ENCODE peak calls at places on chromosomes 6 and 20, in four cellular contexts. R is IMR-90, Q is gastrocnemius medialis, W is cardiac muscle cell. Z is an unnamed sample.

GRCh38 chr6:139240161-139241010 is 51.4 kb downstream of the TXLNB start:
- DNase-seq in R (peak), Q (no peak), W (peak), Z (no peak)

GRCh38 chr20:47278907-47279348 is 77.6 kb downstream of the ZMYND8 start:
- DNase-seq in R (peak), Q (no peak), W (peak), Z (no peak)

GRCh38 chr20:41136695-41137411 is 490 bp upstream of the PLCG1 start:
- DNase-seq in R (peak), Q (peak), W (peak), Z (peak)

GRCh38 chr6:113049190-113049589 is 702.1 kb downstream of the RFPL4B start:
- DNase-seq in R (peak), Q (no peak), W (no peak), Z (no peak)

GRCh38 chr6:71349395-71349794 is 60.8 kb downstream of the OGFRL1 start:
- DNase-seq in R (peak), Q (no peak), W (peak), Z (no peak)

GRCh38 chr6:12436224-12436623 is 146.1 kb downstream of the EDN1 start:
- DNase-seq in R (no peak), Q (no peak), W (no peak), Z (no peak)

GRCh38 chr6:133707456-133707855 is 181.5 kb upstream of the TCF21 start:
- DNase-seq in R (peak), Q (no peak), W (peak), Z (no peak)

GRCh38 chr6:99434702-99435530 is 9.8 kb upstream of the PNISR start:
- DNase-seq in R (peak), Q (no peak), W (peak), Z (no peak)

GRCh38 chr6:32386040-32386439 is 14.3 kb upstream of the TSBP1 start:
- DNase-seq in R (no peak), Q (no peak), W (no peak), Z (no peak)

GRCh38 chr6:128394171-128394570 is 126.2 kb downstream of the PTPRK start:
- DNase-seq in R (peak), Q (no peak), W (no peak), Z (no peak)

GRCh38 chr6:79064635-79065034 is 13.4 kb downstream of the PHIP start:
- DNase-seq in R (no peak), Q (no peak), W (no peak), Z (no peak)

GRCh38 chr6:34575326-34575725 is 19.2 kb upstream of the SPDEF start:
- DNase-seq in R (no peak), Q (no peak), W (no peak), Z (no peak)

GRCh38 chr6:91664327-91664959 is 1077.6 kb upstream of the MAP3K7 start:
- DNase-seq in R (no peak), Q (no peak), W (no peak), Z (no peak)

GRCh38 chr6:45351076-45351475 is 22.9 kb downstream of the RUNX2 start:
- DNase-seq in R (no peak), Q (no peak), W (no peak), Z (no peak)

GRCh38 chr20:14861028-14861699 is 523.8 kb upstream of the FLRT3 start:
- DNase-seq in R (no peak), Q (no peak), W (no peak), Z (no peak)

GRCh38 chr6:163945813-163946212 is 531.3 kb downstream of the QKI start:
- DNase-seq in R (no peak), Q (no peak), W (no peak), Z (no peak)

GRCh38 chr6:162963861-162964260 is 236.1 kb downstream of the PACRG start:
- DNase-seq in R (no peak), Q (no peak), W (no peak), Z (no peak)

GRCh38 chr20:36435799-36436541 is 105.3 kb upstream of the MYL9 start:
- DNase-seq in R (peak), Q (peak), W (peak), Z (peak)

GRCh38 chr6:44805239-44805849 is 417.8 kb downstream of the CDC5L start:
- DNase-seq in R (peak), Q (no peak), W (peak), Z (no peak)

GRCh38 chr6:20840675-20841074 is 306.4 kb downstream of the CDKAL1 start:
- DNase-seq in R (peak), Q (no peak), W (peak), Z (no peak)

GRCh38 chr20:22470620-22471026 is 113.7 kb downstream of the FOXA2 start:
- DNase-seq in R (no peak), Q (no peak), W (no peak), Z (no peak)

GRCh38 chr20:22462975-22463914 is 121.1 kb downstream of the FOXA2 start:
- DNase-seq in R (no peak), Q (no peak), W (peak), Z (no peak)

GRCh38 chr20:22464312-22465003 is 119.9 kb downstream of the FOXA2 start:
- DNase-seq in R (no peak), Q (no peak), W (no peak), Z (no peak)

GRCh38 chr20:22465622-22466446 is 118.5 kb downstream of the FOXA2 start:
- DNase-seq in R (no peak), Q (no peak), W (no peak), Z (no peak)

DNA sequence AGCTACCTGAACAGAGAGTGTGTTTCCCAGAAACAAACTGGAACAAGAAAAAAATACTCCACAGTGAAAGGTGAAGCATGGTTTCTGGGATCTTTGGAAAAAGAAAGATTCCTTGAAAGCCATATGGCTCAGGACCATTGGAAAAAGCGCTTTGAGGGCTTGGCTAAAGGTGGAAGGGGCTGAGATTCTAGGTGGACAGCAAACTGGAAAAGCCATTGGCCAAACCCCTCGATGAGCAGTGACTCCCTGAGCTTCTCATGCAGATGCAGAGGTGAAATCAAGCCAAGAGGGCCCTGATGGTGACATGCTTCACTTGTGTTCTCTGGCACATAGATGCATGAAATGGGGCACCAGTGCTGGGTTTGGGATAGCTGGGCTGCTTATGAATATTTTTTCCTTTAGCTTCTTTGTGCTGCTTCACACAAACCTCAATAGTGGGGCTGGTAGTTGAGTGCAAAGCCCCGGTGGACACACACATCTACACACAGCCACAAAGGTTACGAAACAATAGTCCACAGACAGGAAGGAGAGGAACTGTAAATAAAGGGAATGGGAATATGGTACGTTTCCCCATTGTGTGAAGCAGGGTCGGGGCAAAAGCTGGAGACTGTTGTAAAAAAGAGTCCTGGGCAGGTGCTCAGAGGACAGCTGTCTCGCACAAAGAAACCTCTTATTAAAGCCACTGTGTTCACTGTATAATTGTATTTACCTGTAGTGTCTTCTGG is 117.8 kb downstream of the FOXA2 start:
- DNase-seq in R (no peak), Q (no peak), W (no peak), Z (no peak)
- H3K27ac ChIP-seq in R (no peak), Q (no peak), W (no peak), Z (no peak)

DNA sequence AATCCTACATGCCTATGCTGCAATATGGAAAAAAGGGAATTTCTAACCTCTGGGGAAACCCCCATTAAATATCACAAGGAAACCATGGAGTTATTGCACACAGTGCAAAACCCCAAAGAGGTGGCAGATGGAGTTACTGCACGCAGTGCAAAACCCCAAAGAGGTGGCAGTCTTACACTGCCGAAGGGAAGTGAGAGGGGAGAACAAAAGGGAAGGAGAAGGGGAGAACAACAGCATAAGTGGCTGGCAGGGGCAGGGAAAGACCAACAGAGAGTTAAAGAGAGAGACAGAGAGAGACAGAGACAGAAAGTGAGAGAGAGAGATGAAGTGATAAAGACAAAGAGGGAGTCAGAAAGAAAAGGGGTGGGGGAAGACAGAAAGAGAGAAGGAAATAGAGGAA is 43.8 kb upstream of the EIF2S2 start:
- DNase-seq in R (no peak), Q (no peak), W (no peak), Z (no peak)
- H3K27ac ChIP-seq in R (no peak), Q (no peak), W (no peak), Z (no peak)

DNA sequence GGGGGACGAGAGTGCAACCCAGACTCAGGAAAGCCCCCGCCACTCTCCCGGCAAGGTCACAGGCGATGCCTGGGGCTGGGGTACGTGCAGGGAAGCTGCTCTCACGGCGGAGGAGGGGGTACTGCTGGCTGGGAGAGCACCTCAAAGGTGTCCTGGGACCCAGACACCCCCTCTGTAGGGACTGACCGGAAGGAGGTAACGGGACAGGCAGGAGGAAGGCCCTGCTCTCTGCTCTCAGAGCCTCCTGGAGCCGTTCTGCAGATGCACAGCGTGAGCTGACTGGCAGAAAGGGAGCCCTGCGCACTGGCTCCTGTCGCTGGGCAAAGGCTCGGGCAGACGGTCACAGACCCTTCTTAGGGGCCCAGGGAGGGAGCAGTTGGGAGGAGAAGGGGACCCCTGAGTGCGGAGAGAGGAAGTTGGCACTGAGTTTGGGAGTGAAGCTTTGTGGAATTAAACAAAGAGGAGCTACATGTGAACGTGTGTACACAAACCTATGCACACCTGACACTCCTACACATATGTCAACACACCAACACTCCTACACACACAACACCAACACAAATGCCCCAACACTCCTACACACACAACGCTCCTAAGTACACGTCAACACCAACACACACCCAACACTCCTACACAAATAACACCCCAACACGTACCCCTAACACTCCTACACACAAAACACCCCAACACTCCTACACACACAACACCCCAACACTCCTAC is 39.7 kb upstream of the ZBP1 start:
- DNase-seq in R (no peak), Q (peak), W (no peak), Z (peak)
- H3K27ac ChIP-seq in R (no peak), Q (no peak), W (no peak), Z (peak)

DNA sequence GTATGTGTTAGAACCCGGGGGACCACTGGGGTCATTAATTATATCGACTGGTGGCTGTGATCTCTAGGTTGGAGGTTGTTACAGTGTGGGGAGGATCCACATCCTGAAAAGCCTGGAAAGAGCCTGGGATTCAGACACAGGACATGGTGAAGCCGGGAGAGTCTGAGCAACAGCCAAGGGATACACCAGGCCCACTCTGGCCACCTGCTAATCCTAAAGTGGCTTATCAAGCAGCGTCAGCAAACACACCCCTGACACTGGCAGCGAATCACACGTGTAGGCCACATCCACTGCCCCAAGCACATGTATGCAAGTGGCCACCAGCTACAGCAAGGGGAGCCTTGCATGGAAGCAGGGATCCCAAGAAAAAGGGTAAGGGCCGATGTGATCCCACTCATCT is 41.0 kb downstream of the GFOD1 start:
- DNase-seq in R (no peak), Q (no peak), W (no peak), Z (no peak)
- H3K27ac ChIP-seq in R (no peak), Q (peak), W (peak), Z (peak)

GRCh38 chr20:63700199-63701050 is 4.0 kb downstream of the TNFRSF6B start:
- DNase-seq in R (no peak), Q (no peak), W (no peak), Z (no peak)

GRCh38 chr20:63702751-63703470 is 4.9 kb downstream of the ARFRP1 start:
- DNase-seq in R (no peak), Q (no peak), W (no peak), Z (peak)

GRCh38 chr20:63701051-63701328 is 4.5 kb downstream of the TNFRSF6B start:
- DNase-seq in R (no peak), Q (no peak), W (no peak), Z (no peak)

GRCh38 chr20:63702036-63702665 is 5.6 kb downstream of the ARFRP1 start:
- DNase-seq in R (no peak), Q (no peak), W (no peak), Z (peak)

GRCh38 chr20:63701329-63702035 is 5.0 kb downstream of the TNFRSF6B start:
- DNase-seq in R (no peak), Q (no peak), W (no peak), Z (no peak)
- H3K27ac ChIP-seq in R (no peak), Q (no peak), W (no peak), Z (no peak)

DNA sequence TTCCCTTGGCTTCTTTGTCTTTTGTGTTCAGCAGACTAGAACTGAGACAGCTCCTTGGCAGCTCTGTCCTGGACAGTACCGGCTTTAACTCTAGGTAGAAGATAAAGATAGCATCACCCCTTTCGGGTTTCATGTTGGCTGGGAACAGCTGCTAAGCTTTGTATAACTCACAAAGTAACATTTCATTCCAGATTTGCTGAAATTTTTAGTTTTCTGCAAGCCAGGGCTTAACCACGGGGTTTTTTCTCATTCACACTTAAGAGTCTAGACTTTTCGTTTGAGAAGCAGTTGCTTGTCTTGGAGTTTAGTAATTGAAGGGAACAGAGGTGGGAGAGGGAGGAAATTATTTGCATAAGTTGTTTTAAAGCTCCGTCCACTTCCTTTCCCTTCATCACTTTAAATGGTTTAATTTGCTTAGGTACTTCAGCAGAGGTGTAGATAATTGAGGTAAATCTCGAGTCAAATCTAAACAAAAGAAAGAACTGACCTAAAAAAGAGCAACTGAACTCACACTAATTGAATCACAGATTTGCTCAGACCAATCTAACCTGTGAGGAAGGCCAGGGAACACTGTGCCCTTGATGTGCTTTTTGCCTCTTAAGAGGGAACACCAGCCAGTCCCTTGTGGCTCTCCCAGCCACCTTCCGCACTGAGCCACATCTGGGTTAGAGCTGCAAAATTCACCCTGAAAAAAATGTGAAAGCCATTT is 48.3 kb downstream of the RREB1 start:
- DNase-seq in R (no peak), Q (no peak), W (no peak), Z (no peak)
- H3K27ac ChIP-seq in R (peak), Q (peak), W (peak), Z (no peak)

DNA sequence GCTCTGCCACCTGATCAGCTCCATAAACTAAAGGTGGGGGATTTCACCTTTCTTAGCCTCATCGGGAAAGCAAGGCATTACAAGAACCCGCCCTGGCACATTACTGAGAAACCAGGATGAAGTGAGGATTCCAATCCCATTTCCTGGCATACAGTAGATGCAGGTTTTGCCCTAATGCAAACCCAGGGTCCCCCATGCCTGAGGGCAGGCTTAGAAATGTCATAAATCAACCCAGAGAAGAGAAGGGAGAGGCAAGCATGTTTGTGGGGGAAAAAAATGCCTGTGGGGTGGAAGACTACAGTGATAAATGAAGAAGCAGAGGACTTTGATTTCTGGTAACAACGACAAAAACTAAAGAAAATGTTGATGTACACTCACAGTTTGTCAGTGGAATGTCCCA is 18.0 kb upstream of the PMEPA1 start:
- DNase-seq in R (no peak), Q (no peak), W (no peak), Z (no peak)
- H3K27ac ChIP-seq in R (no peak), Q (no peak), W (no peak), Z (no peak)

GRCh38 chr6:57423468-57423867 is 106.0 kb downstream of the PRIM2 start:
- DNase-seq in R (no peak), Q (no peak), W (no peak), Z (no peak)
- H3K27ac ChIP-seq in R (peak), Q (no peak), W (no peak), Z (no peak)

GRCh38 chr20:62243906-62244515 is 5.7 kb downstream of the OSBPL2 start:
- DNase-seq in R (no peak), Q (no peak), W (no peak), Z (no peak)

GRCh38 chr20:62246431-62246830 is 8.1 kb downstream of the OSBPL2 start:
- DNase-seq in R (no peak), Q (no peak), W (no peak), Z (no peak)

GRCh38 chr20:62245911-62246280 is 7.6 kb downstream of the OSBPL2 start:
- DNase-seq in R (no peak), Q (no peak), W (no peak), Z (no peak)

GRCh38 chr20:62243106-62243505 is 4.8 kb downstream of the OSBPL2 start:
- DNase-seq in R (no peak), Q (no peak), W (no peak), Z (no peak)

DNA sequence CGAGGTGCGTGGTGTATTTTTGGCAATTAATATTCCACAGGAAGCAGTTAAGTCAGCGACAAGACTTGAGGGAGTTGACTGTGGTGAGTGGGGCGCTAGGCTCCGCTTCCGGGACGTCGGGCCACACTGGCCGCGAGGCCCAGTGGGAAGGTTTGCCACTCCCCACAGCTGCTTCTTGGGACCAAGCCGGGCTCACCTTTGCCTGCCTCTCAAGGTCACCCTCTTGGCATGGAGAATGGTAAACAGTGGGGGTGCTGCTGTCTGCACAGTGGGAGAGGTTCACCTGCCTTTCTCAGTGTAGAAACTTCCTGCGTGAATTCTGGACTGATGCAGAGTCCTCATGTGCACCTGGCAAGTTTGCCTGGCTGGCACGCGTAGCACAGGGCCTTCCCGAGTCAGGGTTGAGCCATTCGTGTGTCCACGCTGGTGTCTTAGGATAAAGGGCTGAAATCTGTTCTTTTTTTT is 6.4 kb downstream of the OSBPL2 start:
- DNase-seq in R (no peak), Q (peak), W (no peak), Z (no peak)
- H3K27ac ChIP-seq in R (no peak), Q (peak), W (no peak), Z (no peak)

Z was measured in tibial artery.